ENCODE peak calls at places on chromosome 4, in ten cellular contexts. W is CD8-positive, alpha-beta T cell; K is endothelial cell; L is DND-41; F is IMR-90; Y is body of pancreas; S is Calu3; R is thoracic aorta; J is fibroblast of pulmonary artery; A is pancreas. E is an unnamed sample.

GRCh38 chr4:185213829-185214228 is 4.4 kb downstream of the SNX25 start:
- DNase-seq in W (no peak), K (no peak), L (no peak), F (no peak), Y (no peak), S (no peak), R (no peak), J (no peak), A (no peak), E (peak)

GRCh38 chr4:152220201-152220666 is 315.7 kb downstream of the FBXW7 start:
- DNase-seq in W (no peak), K (no peak), L (no peak), F (no peak), Y (no peak), S (no peak), R (no peak), J (no peak), A (no peak), E (peak)

GRCh38 chr4:81844717-81845116 is 373.0 kb upstream of the RASGEF1B start:
- DNase-seq in W (peak), K (peak), L (peak), F (peak), Y (peak), S (peak), R (peak), J (peak), A (peak), E (peak)

GRCh38 chr4:45453258-45453841 is 670.5 kb downstream of the GABRG1 start:
- DNase-seq in W (no peak), K (no peak), L (no peak), F (no peak), Y (no peak), S (peak), R (no peak), J (peak), A (no peak), E (peak)

GRCh38 chr4:137775701-137776100 is 243.4 kb upstream of the PCDH18 start:
- DNase-seq in W (no peak), K (no peak), L (no peak), F (no peak), Y (no peak), S (no peak), R (no peak), J (no peak), A (no peak), E (no peak)

GRCh38 chr4:122764071-122764807 is 31.7 kb downstream of the BBS12 start:
- DNase-seq in W (no peak), K (no peak), L (no peak), F (peak), Y (no peak), S (no peak), R (no peak), J (peak), A (no peak), E (no peak)

GRCh38 chr4:173793937-173794510 is 264.0 kb upstream of the HAND2 start:
- DNase-seq in W (no peak), K (no peak), L (no peak), F (peak), Y (no peak), S (no peak), R (no peak), J (peak), A (no peak), E (no peak)

GRCh38 chr4:86961605-86962295 is 26.9 kb downstream of the AFF1 start:
- DNase-seq in W (no peak), K (no peak), L (peak), F (peak), Y (no peak), S (no peak), R (no peak), J (peak), A (no peak), E (peak)

GRCh38 chr4:158968961-158969360 is 133.9 kb upstream of the RAPGEF2 start:
- DNase-seq in W (no peak), K (no peak), L (no peak), F (no peak), Y (no peak), S (no peak), R (no peak), J (no peak), A (no peak), E (no peak)

GRCh38 chr4:105306158-105306781 is 159.6 kb downstream of the TET2 start:
- DNase-seq in W (no peak), K (no peak), L (no peak), F (no peak), Y (no peak), S (peak), R (no peak), J (peak), A (no peak), E (peak)

DNA sequence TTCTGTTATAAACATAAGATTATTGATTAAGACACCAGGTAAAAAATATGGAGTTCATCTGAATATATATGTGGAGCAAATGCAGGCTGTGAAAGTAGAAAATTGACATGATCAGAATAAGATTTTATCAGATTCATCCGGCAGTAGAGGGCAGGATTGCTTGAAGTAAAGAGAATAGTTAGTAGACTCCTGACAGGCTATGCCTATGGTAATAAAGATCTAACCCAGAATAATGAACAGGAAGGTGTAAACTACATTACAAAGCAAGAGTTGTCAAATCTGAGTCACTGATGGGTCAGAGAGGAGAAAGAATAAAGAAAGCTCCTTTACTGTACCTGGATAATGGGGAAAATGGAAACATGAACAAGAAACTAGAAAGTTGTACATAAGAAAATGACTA is 20.8 kb upstream of the TMEM184C start:
- DNase-seq in W (no peak), K (no peak), L (no peak), F (peak), Y (no peak), S (no peak), R (no peak), J (no peak), A (no peak), E (peak)
- TF ChIP-seq CTCF in W (no peak), K (no peak), L (peak), F (peak), Y (no peak), S (no peak), R (no peak), J (no peak), A (no peak), E (peak)

DNA sequence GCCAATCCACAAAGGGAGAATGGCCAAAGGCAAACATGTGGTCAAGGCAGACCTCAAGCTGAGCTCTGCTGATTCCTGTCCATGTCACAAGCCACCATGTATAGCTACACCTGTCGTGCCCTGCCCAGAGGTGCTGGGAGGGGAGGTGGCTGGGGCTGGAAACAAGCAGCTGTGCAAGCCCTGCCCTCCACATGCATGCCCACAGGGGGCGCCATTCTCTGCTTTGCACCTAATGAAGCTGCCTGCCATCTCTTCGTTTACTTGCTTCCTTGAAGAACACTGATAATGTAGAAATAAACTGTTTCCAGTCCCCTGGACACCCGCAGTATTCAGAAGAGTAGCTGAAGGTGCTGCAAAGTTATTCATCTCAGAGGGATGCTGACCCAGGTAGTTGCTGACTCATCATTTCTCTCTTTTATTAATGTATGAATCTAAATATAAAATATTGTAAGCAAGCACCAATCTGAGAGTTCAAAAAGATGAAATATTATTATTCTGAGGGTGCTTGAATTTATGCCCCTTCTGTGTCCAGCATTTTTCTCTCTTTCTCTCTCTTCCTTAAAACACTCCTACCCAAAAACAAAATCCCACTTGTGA is 278.6 kb downstream of the ADGRA3 start:
- DNase-seq in W (peak), K (peak), L (no peak), F (peak), Y (peak), S (peak), R (no peak), J (peak), A (peak), E (no peak)
- TF ChIP-seq CTCF in W (no peak), K (peak), L (peak), F (peak), Y (peak), S (peak), R (no peak), J (peak), A (peak), E (peak)

GRCh38 chr4:10639100-10639499 is 45.5 kb downstream of the CLNK start:
- DNase-seq in W (no peak), K (no peak), L (no peak), F (no peak), Y (no peak), S (no peak), R (no peak), J (no peak), A (no peak), E (no peak)
- TF ChIP-seq CTCF in W (no peak), K (no peak), L (no peak), F (no peak), Y (no peak), S (no peak), R (no peak), J (no peak), A (no peak), E (no peak)

DNA sequence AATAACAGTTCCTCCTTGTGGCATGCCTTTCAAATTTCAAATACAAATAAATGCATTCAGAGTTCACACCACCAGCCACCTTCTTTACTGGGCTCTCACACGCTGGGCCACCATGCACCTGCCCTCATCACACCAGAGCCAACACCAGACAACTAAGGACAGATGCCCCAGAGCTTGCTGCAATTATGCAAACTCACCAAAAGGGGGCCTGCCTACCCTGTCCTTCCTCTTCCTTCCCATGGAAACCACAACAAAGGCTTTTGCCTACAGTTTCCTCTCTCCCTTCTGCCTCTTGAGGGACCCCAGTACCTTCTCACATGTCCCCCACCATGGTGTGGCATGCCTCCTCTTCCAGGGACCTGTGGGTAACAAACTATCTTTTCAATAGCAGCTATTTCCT is 1333.9 kb upstream of the TENM3 start:
- DNase-seq in W (no peak), K (no peak), L (peak), F (peak), Y (no peak), S (no peak), R (no peak), J (no peak), A (no peak), E (peak)
- TF ChIP-seq CTCF in W (no peak), K (peak), L (no peak), F (peak), Y (no peak), S (no peak), R (no peak), J (no peak), A (no peak), E (peak)

DNA sequence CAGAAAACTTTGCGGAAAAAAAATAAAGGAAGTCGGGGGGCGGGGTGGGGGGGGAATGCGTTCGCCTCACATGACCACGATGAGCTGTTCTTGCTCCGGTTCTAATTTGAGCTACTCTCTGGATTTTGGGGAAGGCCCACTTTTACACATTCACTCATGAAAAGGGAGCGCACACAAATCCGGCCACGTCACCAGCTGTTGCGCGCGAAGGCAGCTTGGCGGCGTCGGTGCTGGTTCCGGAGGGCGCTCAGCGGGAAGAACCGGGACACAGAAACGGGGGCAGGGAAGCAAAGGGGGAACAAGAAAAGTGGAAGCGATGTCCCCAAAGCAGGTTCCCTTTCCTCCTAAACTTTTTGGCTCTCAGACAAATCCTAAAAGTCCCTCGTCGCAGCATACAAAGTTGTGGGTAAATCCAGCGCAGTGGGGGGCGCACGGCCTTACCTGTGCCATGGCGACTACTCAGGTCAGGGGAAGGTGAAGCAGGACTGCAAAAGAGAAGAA is 590 bp downstream of the ANXA5 start:
- DNase-seq in W (peak), K (peak), L (no peak), F (peak), Y (peak), S (peak), R (peak), J (peak), A (peak), E (peak)
- TF ChIP-seq CTCF in W (no peak), K (no peak), L (no peak), F (peak), Y (peak), S (no peak), R (no peak), J (peak), A (no peak), E (peak)

GRCh38 chr4:115119804-115120352 is 6.5 kb upstream of the NDST4 start:
- DNase-seq in W (no peak), K (no peak), L (no peak), F (no peak), Y (no peak), S (no peak), R (no peak), J (no peak), A (no peak), E (no peak)
- TF ChIP-seq CTCF in W (no peak), K (no peak), L (peak), F (no peak), Y (peak), S (no peak), R (no peak), J (no peak), A (no peak), E (no peak)

GRCh38 chr4:182642831-182643230 is 274.4 kb downstream of the DCTD start:
- DNase-seq in W (no peak), K (no peak), L (no peak), F (peak), Y (no peak), S (no peak), R (no peak), J (peak), A (no peak), E (peak)
- TF ChIP-seq CTCF in W (no peak), K (no peak), L (no peak), F (peak), Y (no peak), S (no peak), R (no peak), J (peak), A (no peak), E (no peak)

GRCh38 chr4:77156533-77156911 is 485 bp upstream of the CCNG2 start:
- DNase-seq in W (peak), K (peak), L (peak), F (peak), Y (peak), S (peak), R (peak), J (peak), A (peak), E (peak)

GRCh38 chr4:77159798-77160197 is 2.8 kb downstream of the CCNG2 start:
- DNase-seq in W (no peak), K (no peak), L (no peak), F (no peak), Y (no peak), S (no peak), R (no peak), J (no peak), A (no peak), E (no peak)

GRCh38 chr4:77158487-77158861 is 1.5 kb downstream of the CCNG2 start:
- DNase-seq in W (no peak), K (no peak), L (no peak), F (no peak), Y (no peak), S (no peak), R (no peak), J (peak), A (no peak), E (no peak)

GRCh38 chr4:77156912-77157858 is at the start of gene CCNG2:
- DNase-seq in W (peak), K (peak), L (peak), F (peak), Y (peak), S (peak), R (peak), J (peak), A (peak), E (peak)

GRCh38 chr4:77157859-77158486 is 966 bp downstream of the CCNG2 start:
- DNase-seq in W (peak), K (peak), L (peak), F (peak), Y (peak), S (peak), R (peak), J (peak), A (peak), E (peak)
- TF ChIP-seq CTCF in W (no peak), K (no peak), L (peak), F (no peak), Y (peak), S (no peak), R (peak), J (no peak), A (no peak), E (peak)

DNA sequence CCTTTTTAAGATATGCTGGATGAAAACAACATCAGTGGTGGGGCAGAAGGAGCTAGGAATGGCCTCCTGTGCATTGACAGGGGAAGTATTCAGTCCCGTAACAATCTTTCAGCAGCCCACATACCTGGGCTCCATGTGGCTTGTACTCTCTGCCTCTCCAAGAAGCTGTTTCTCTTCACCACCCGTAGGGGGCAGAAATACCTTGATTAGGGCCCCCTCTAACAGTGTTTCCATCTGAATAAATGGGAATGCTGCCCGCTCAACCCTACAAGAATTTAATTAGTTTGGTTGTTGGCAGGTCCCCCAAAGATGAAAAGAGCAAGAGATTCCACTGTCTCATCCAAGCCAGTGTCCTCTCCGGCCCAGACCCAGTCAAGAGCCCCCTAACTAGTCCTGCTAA is 155.2 kb downstream of the SMIM20 start:
- DNase-seq in W (no peak), K (peak), L (no peak), F (peak), Y (no peak), S (no peak), R (no peak), J (peak), A (no peak), E (peak)
- TF ChIP-seq CTCF in W (no peak), K (peak), L (peak), F (peak), Y (peak), S (no peak), R (no peak), J (peak), A (no peak), E (peak)

DNA sequence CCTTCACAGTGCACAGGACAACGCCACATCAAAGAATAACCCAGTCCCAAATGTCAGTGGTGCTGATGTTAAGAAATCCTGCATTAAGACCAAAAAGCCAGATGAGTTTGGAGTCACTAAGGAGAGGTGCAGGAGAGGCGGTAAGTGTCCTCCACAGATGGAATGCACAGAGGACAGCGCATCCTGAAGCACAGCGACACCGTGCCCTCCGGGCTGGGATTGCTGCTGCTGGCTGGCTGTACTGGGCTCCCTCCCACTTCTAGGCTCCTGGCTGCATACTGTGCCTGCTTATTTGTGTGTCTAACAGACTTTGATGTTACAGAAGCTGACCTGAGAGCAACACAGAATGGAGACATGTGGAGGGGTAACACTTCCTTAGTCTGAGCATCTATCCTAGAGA is 325.6 kb upstream of the BOD1L1 start:
- DNase-seq in W (no peak), K (no peak), L (no peak), F (no peak), Y (no peak), S (no peak), R (no peak), J (no peak), A (no peak), E (no peak)
- TF ChIP-seq CTCF in W (no peak), K (no peak), L (no peak), F (no peak), Y (no peak), S (no peak), R (no peak), J (no peak), A (no peak), E (no peak)

E was measured in GM13977.